ENCODE peak calls at places on chromosomes 7 and 10, in six cellular contexts. One of them, this sample, is unnamed.

GRCh38 chr7:2193120-2193519 is 39.6 kb downstream of the MAD1L1 start:
- DNase-seq in GM13977: no peak
- DNase-seq in HFF-Myc: no peak
- DNase-seq in transverse colon: no peak
- DNase-seq in IMR-90: no peak
- DNase-seq in OCI-LY7: no peak
- DNase-seq in this sample: no peak

GRCh38 chr7:24372973-24373372 is 89.0 kb downstream of the NPY start:
- DNase-seq in HFF-Myc: no peak
- DNase-seq in OCI-LY7: no peak
- DNase-seq in transverse colon: no peak
- DNase-seq in GM13977: no peak
- DNase-seq in IMR-90: no peak
- DNase-seq in this sample: no peak

GRCh38 chr7:107993879-107994278 is 9.1 kb downstream of the LAMB1 start:
- DNase-seq in transverse colon: peak
- DNase-seq in HFF-Myc: no peak
- DNase-seq in GM13977: no peak
- DNase-seq in IMR-90: peak
- DNase-seq in OCI-LY7: no peak
- DNase-seq in this sample: no peak

GRCh38 chr10:72387187-72387586 is 32.5 kb upstream of the DNAJB12 start:
- DNase-seq in GM13977: no peak
- DNase-seq in OCI-LY7: no peak
- DNase-seq in IMR-90: no peak
- DNase-seq in HFF-Myc: no peak
- DNase-seq in transverse colon: no peak
- DNase-seq in this sample: no peak

GRCh38 chr10:122307669-122308486 is 36.8 kb downstream of the BTBD16 start:
- DNase-seq in transverse colon: peak
- DNase-seq in IMR-90: peak
- DNase-seq in HFF-Myc: peak
- DNase-seq in OCI-LY7: peak
- DNase-seq in GM13977: peak
- DNase-seq in this sample: peak

GRCh38 chr10:75512534-75512933 is 81.1 kb downstream of the LRMDA start:
- DNase-seq in HFF-Myc: no peak
- DNase-seq in IMR-90: no peak
- DNase-seq in transverse colon: no peak
- DNase-seq in OCI-LY7: no peak
- DNase-seq in GM13977: no peak
- DNase-seq in this sample: no peak

GRCh38 chr7:143288836-143289235 is 685 bp downstream of the CASP2 start:
- DNase-seq in OCI-LY7: peak
- DNase-seq in IMR-90: peak
- DNase-seq in HFF-Myc: no peak
- DNase-seq in transverse colon: no peak
- DNase-seq in GM13977: no peak
- DNase-seq in this sample: no peak

GRCh38 chr10:34205452-34205851 is 609.6 kb downstream of the PARD3 start:
- DNase-seq in transverse colon: no peak
- DNase-seq in HFF-Myc: no peak
- DNase-seq in IMR-90: no peak
- DNase-seq in GM13977: no peak
- DNase-seq in OCI-LY7: no peak
- DNase-seq in this sample: no peak

GRCh38 chr10:14798631-14799030 is 23.9 kb upstream of the FAM107B start:
- DNase-seq in GM13977: no peak
- DNase-seq in IMR-90: no peak
- DNase-seq in HFF-Myc: no peak
- DNase-seq in OCI-LY7: peak
- DNase-seq in transverse colon: no peak
- DNase-seq in this sample: no peak

GRCh38 chr7:69871213-69871885 is 273.1 kb downstream of the AUTS2 start:
- DNase-seq in OCI-LY7: no peak
- DNase-seq in IMR-90: peak
- DNase-seq in HFF-Myc: no peak
- DNase-seq in transverse colon: no peak
- DNase-seq in GM13977: no peak
- DNase-seq in this sample: no peak

GRCh38 chr10:133230387-133231195 is 574 bp downstream of the UTF1 start:
- DNase-seq in IMR-90: no peak
- DNase-seq in HFF-Myc: no peak
- DNase-seq in OCI-LY7: no peak
- DNase-seq in transverse colon: peak
- DNase-seq in GM13977: no peak
- DNase-seq in this sample: peak

GRCh38 chr7:81525901-81526300 is 243.9 kb downstream of the HGF start:
- DNase-seq in transverse colon: no peak
- DNase-seq in OCI-LY7: no peak
- DNase-seq in IMR-90: no peak
- DNase-seq in HFF-Myc: no peak
- DNase-seq in GM13977: no peak
- DNase-seq in this sample: no peak

GRCh38 chr10:24603333-24603732 is 120.4 kb downstream of the ARHGAP21 start:
- DNase-seq in IMR-90: peak
- DNase-seq in OCI-LY7: no peak
- DNase-seq in GM13977: no peak
- DNase-seq in HFF-Myc: no peak
- DNase-seq in transverse colon: no peak
- DNase-seq in this sample: no peak

GRCh38 chr7:122833888-122834570 is 52.2 kb downstream of the CADPS2 start:
- DNase-seq in OCI-LY7: no peak
- DNase-seq in transverse colon: no peak
- DNase-seq in GM13977: no peak
- DNase-seq in HFF-Myc: no peak
- DNase-seq in IMR-90: no peak
- DNase-seq in this sample: no peak

GRCh38 chr7:94043299-94043698 is 39.1 kb upstream of the BET1 start:
- DNase-seq in GM13977: no peak
- DNase-seq in HFF-Myc: no peak
- DNase-seq in IMR-90: peak
- DNase-seq in transverse colon: no peak
- DNase-seq in OCI-LY7: no peak
- DNase-seq in this sample: no peak

GRCh38 chr10:26743091-26743490 is 45.6 kb downstream of the PDSS1 start:
- DNase-seq in HFF-Myc: no peak
- DNase-seq in IMR-90: peak
- DNase-seq in OCI-LY7: no peak
- DNase-seq in transverse colon: no peak
- DNase-seq in GM13977: no peak
- DNase-seq in this sample: no peak

GRCh38 chr10:123427386-123427785 is 238.8 kb upstream of the GPR26 start:
- DNase-seq in transverse colon: no peak
- DNase-seq in IMR-90: no peak
- DNase-seq in HFF-Myc: no peak
- DNase-seq in OCI-LY7: no peak
- DNase-seq in GM13977: no peak
- DNase-seq in this sample: no peak

GRCh38 chr7:95246935-95247370 is 77.4 kb downstream of the PON1 start:
- DNase-seq in transverse colon: peak
- DNase-seq in GM13977: peak
- DNase-seq in IMR-90: peak
- DNase-seq in HFF-Myc: peak
- DNase-seq in OCI-LY7: peak
- DNase-seq in this sample: peak

GRCh38 chr7:140656548-140657515 is 15.9 kb upstream of the ADCK2 start:
- DNase-seq in transverse colon: peak
- DNase-seq in HFF-Myc: no peak
- DNase-seq in GM13977: peak
- DNase-seq in OCI-LY7: peak
- DNase-seq in IMR-90: peak
- DNase-seq in this sample: peak

GRCh38 chr7:38393874-38394273 is 120.4 kb upstream of the TARP start:
- DNase-seq in HFF-Myc: no peak
- DNase-seq in IMR-90: no peak
- DNase-seq in transverse colon: no peak
- DNase-seq in GM13977: peak
- DNase-seq in OCI-LY7: peak
- DNase-seq in this sample: peak

GRCh38 chr10:124983321-124983720 is 41.4 kb downstream of the ZRANB1 start:
- DNase-seq in OCI-LY7: no peak
- DNase-seq in IMR-90: no peak
- DNase-seq in HFF-Myc: peak
- DNase-seq in transverse colon: no peak
- DNase-seq in GM13977: no peak
- DNase-seq in this sample: no peak

GRCh38 chr7:114084381-114085312 is 165.8 kb upstream of the PPP1R3A start:
- DNase-seq in OCI-LY7: no peak
- DNase-seq in HFF-Myc: no peak
- DNase-seq in transverse colon: peak
- DNase-seq in GM13977: no peak
- DNase-seq in IMR-90: no peak
- DNase-seq in this sample: peak

GRCh38 chr7:157541796-157542668 is 205.2 kb downstream of the DNAJB6 start:
- DNase-seq in OCI-LY7: no peak
- DNase-seq in HFF-Myc: no peak
- DNase-seq in IMR-90: no peak
- DNase-seq in GM13977: no peak
- DNase-seq in transverse colon: no peak
- DNase-seq in this sample: no peak
- TF ChIP-seq CTCF in OCI-LY7: no peak
- TF ChIP-seq CTCF in HFF-Myc: no peak
- TF ChIP-seq CTCF in IMR-90: no peak
- TF ChIP-seq CTCF in GM13977: no peak
- TF ChIP-seq CTCF in transverse colon: no peak
- TF ChIP-seq CTCF in this sample: no peak

DNA sequence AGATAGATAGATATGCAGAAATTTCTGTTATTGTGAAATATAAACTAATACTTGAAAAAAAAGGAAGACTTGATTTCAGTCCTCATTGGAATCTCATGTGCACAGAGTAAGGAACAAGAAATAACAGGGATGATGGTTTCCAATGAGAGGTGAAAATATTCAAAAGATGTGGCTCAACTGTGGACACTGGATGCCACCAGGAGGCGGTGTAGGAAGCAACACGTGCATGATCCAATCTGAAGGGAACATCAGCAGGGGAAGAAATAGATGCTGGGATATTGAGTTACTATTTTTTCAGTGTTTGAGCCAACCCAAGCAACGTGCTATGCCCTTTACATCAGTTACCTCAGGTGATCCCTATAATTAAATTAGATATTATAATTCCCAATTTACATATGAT is 710.8 kb upstream of the LRRTM3 start:
- DNase-seq in GM13977: no peak
- DNase-seq in IMR-90: peak
- DNase-seq in OCI-LY7: no peak
- DNase-seq in transverse colon: no peak
- DNase-seq in HFF-Myc: no peak
- DNase-seq in this sample: no peak
- TF ChIP-seq CTCF in GM13977: peak
- TF ChIP-seq CTCF in IMR-90: peak
- TF ChIP-seq CTCF in OCI-LY7: peak
- TF ChIP-seq CTCF in transverse colon: no peak
- TF ChIP-seq CTCF in HFF-Myc: no peak
- TF ChIP-seq CTCF in this sample: no peak

DNA sequence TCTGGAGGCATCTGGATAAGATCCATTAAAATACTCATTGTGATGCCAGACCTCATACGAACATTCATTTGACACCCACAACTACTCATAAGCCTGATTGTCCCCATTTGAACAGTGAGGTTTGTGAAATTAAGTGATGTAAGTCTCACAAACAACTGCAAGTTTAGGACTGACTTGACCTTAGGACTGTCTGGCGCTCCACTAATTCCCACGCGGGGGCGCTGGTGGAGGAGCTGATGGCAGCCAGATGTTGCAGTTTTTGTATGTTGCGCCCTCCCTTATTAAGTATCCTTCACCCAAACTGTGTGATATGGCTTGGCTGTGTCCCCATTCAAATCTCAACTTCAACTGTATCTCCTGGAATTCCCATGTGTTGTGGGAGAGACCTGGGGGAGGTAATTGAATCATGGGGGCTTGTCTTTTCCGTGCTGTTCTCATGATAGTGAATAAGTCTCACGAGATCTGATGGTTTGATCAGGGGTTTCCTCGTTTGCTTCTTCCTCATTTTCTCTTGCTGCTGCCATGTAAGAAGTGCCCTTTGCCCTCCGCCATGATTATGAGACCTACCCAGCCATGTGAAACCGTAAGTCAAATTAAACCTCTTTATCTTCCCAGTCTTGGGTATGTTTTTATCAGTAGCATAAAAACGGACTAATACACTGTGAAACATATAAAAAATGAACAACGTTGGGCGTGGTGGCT is 20.3 kb upstream of the TIAL1 start:
- DNase-seq in HFF-Myc: peak
- DNase-seq in transverse colon: no peak
- DNase-seq in IMR-90: no peak
- DNase-seq in GM13977: no peak
- DNase-seq in OCI-LY7: no peak
- DNase-seq in this sample: no peak
- TF ChIP-seq CTCF in HFF-Myc: peak
- TF ChIP-seq CTCF in transverse colon: no peak
- TF ChIP-seq CTCF in IMR-90: peak
- TF ChIP-seq CTCF in GM13977: no peak
- TF ChIP-seq CTCF in OCI-LY7: no peak
- TF ChIP-seq CTCF in this sample: no peak

GRCh38 chr7:41143074-41143473 is 559.8 kb downstream of the INHBA start:
- DNase-seq in HFF-Myc: no peak
- DNase-seq in transverse colon: no peak
- DNase-seq in OCI-LY7: no peak
- DNase-seq in GM13977: no peak
- DNase-seq in IMR-90: no peak
- DNase-seq in this sample: no peak
- TF ChIP-seq CTCF in HFF-Myc: no peak
- TF ChIP-seq CTCF in transverse colon: no peak
- TF ChIP-seq CTCF in OCI-LY7: no peak
- TF ChIP-seq CTCF in GM13977: no peak
- TF ChIP-seq CTCF in IMR-90: no peak
- TF ChIP-seq CTCF in this sample: no peak

DNA sequence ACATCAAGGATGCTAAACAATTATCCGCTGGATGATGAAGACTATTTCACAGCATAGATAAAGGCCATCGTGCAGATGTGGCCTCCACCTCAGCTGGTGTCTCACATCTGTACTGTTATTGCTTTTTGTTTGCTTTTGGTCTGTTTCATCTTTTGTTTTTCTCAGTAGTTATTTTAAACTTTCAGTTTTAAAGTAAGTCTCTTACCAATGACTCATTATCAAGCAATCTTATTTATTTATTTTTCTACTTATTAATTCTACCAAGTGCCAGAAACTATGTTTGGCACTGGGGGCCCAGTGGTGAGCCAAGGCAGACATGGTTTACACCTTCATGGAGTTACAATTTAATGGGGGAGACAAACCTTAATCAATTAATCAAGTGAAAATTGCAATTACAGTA is 250.9 kb upstream of the TMEM72 start:
- DNase-seq in OCI-LY7: no peak
- DNase-seq in GM13977: no peak
- DNase-seq in transverse colon: no peak
- DNase-seq in HFF-Myc: no peak
- DNase-seq in IMR-90: peak
- DNase-seq in this sample: no peak
- TF ChIP-seq CTCF in OCI-LY7: no peak
- TF ChIP-seq CTCF in GM13977: no peak
- TF ChIP-seq CTCF in transverse colon: no peak
- TF ChIP-seq CTCF in HFF-Myc: no peak
- TF ChIP-seq CTCF in IMR-90: no peak
- TF ChIP-seq CTCF in this sample: no peak

DNA sequence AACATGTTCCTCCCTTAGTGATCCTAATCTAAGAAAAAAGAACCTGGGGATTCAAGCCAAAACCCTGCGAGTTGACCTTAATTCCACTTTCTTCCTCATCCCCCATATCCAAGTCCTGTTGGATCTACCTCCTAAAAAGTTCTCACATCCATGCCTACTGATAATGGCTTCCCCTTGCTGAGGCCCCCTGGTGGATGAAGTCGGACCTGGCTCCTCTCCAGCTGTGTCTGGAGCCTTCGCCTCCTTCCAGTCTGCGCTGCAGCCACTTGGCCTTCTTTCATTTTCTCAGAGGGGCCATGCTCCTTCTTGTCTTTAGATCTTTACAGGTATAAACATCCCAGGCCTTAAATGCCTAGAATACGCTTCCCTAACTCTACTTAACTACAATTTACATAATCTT is 8.1 kb downstream of the PDE1C start:
- DNase-seq in OCI-LY7: peak
- DNase-seq in IMR-90: peak
- DNase-seq in GM13977: no peak
- DNase-seq in transverse colon: peak
- DNase-seq in HFF-Myc: no peak
- DNase-seq in this sample: peak
- TF ChIP-seq CTCF in OCI-LY7: peak
- TF ChIP-seq CTCF in IMR-90: peak
- TF ChIP-seq CTCF in GM13977: peak
- TF ChIP-seq CTCF in transverse colon: peak
- TF ChIP-seq CTCF in HFF-Myc: peak
- TF ChIP-seq CTCF in this sample: peak

This sample was measured in GM20000.